ENCODE peak calls at places on chromosome 2, in four cellular contexts. X is endothelial cell, T is NCI-H187 treated with DMSO at 0.1 percent for 48 hours, V is activated T-cell treated with anti-CD3 and anti-CD28 coated beads for 48 hours. N is an unnamed sample.

GRCh38 chr2:69731575-69731974 is 10.4 kb upstream of the ANXA4 start:
- DNase-seq in X (no peak), T (no peak), V (no peak), N (no peak)

GRCh38 chr2:240934701-240935100 is 28.6 kb downstream of the CROCC2 start:
- DNase-seq in X (no peak), T (no peak), V (no peak), N (no peak)

GRCh38 chr2:10911291-10912075 is at the start of gene KCNF1:
- DNase-seq in X (peak), T (peak), V (no peak), N (peak)

GRCh38 chr2:174636979-174637378 is 39.4 kb upstream of the WIPF1 start:
- DNase-seq in X (no peak), T (no peak), V (no peak), N (no peak)

GRCh38 chr2:71851094-71851755 is 296.4 kb downstream of the CYP26B1 start:
- DNase-seq in X (no peak), T (no peak), V (no peak), N (no peak)

GRCh38 chr2:11710210-11710609 is 36.2 kb upstream of the LPIN1 start:
- DNase-seq in X (no peak), T (no peak), V (no peak), N (peak)

GRCh38 chr2:120995656-120996190 is 260.1 kb downstream of the GLI2 start:
- DNase-seq in X (no peak), T (no peak), V (no peak), N (no peak)

GRCh38 chr2:196729418-196729817 is 70.1 kb downstream of the GTF3C3 start:
- DNase-seq in X (no peak), T (no peak), V (no peak), N (no peak)

GRCh38 chr2:169999041-169999440 is 171.8 kb downstream of the UBR3 start:
- DNase-seq in X (no peak), T (no peak), V (no peak), N (no peak)

GRCh38 chr2:240836781-240837467 is 16.9 kb upstream of the KIF1A start:
- DNase-seq in X (no peak), T (no peak), V (no peak), N (no peak)

GRCh38 chr2:104286806-104287205 is 567.1 kb upstream of the POU3F3 start:
- DNase-seq in X (no peak), T (no peak), V (no peak), N (no peak)

GRCh38 chr2:3195865-3196504 is 181.6 kb downstream of the EIPR1 start:
- DNase-seq in X (no peak), T (no peak), V (no peak), N (no peak)

GRCh38 chr2:38933653-38934052 is 44.0 kb downstream of the ARHGEF33 start:
- DNase-seq in X (no peak), T (no peak), V (no peak), N (no peak)

GRCh38 chr2:161004379-161004778 is 155.8 kb upstream of the TANK start:
- DNase-seq in X (no peak), T (no peak), V (no peak), N (no peak)

GRCh38 chr2:170258382-170258781 is 80.4 kb downstream of the MYO3B start:
- DNase-seq in X (no peak), T (no peak), V (no peak), N (no peak)

N was measured in T47D.